ENCODE peak calls at places on chromosome 20, in eight cellular contexts. P, B, L, F, R, K, C and D are unnamed samples.

GRCh38 chr20:57593134-57593886 is 26.9 kb downstream of the ZBP1 start:
- DNase-seq in P (no peak), B (no peak), L (no peak), F (no peak), R (no peak), K (no peak), C (no peak), D (no peak)

GRCh38 chr20:16491277-16491912 is 81.9 kb downstream of the KIF16B start:
- DNase-seq in P (no peak), B (no peak), L (no peak), F (no peak), R (no peak), K (no peak), C (no peak), D (no peak)

GRCh38 chr20:47749367-47749766 is 35.9 kb downstream of the SULF2 start:
- DNase-seq in P (no peak), B (no peak), L (no peak), F (no peak), R (no peak), K (no peak), C (no peak), D (no peak)

GRCh38 chr20:58579069-58579818 is 64.0 kb upstream of the APCDD1L start:
- DNase-seq in P (no peak), B (no peak), L (no peak), F (no peak), R (no peak), K (no peak), C (no peak), D (no peak)

GRCh38 chr20:19056909-19057308 is 155.5 kb upstream of the SLC24A3 start:
- DNase-seq in P (peak), B (no peak), L (no peak), F (no peak), R (peak), K (no peak), C (no peak), D (no peak)

GRCh38 chr20:38369387-38369786 is 23.1 kb downstream of the LBP start:
- DNase-seq in P (no peak), B (no peak), L (no peak), F (peak), R (no peak), K (no peak), C (no peak), D (no peak)

GRCh38 chr20:48921883-48922867 is 664 bp downstream of the ARFGEF2 start:
- DNase-seq in P (no peak), B (peak), L (peak), F (peak), R (no peak), K (peak), C (no peak), D (no peak)

GRCh38 chr20:50053790-50054547 is 59.0 kb downstream of the UBE2V1 start:
- DNase-seq in P (no peak), B (no peak), L (no peak), F (no peak), R (no peak), K (no peak), C (no peak), D (no peak)

GRCh38 chr20:38601216-38602184 is at the start of gene ARHGAP40:
- DNase-seq in P (peak), B (no peak), L (no peak), F (no peak), R (no peak), K (peak), C (no peak), D (peak)

GRCh38 chr20:12053348-12053747 is 135.7 kb downstream of the BTBD3 start:
- DNase-seq in P (no peak), B (no peak), L (no peak), F (peak), R (no peak), K (peak), C (no peak), D (no peak)

GRCh38 chr20:38143646-38144554 is 21.2 kb downstream of the TGM2 start:
- DNase-seq in P (no peak), B (no peak), L (no peak), F (peak), R (no peak), K (peak), C (no peak), D (no peak)

GRCh38 chr20:63494084-63494419 is 4.8 kb downstream of the EEF1A2 start:
- DNase-seq in P (no peak), B (no peak), L (no peak), F (no peak), R (no peak), K (no peak), C (no peak), D (no peak)

GRCh38 chr20:9388826-9389187 is 125.6 kb upstream of the LAMP5 start:
- DNase-seq in P (no peak), B (no peak), L (no peak), F (no peak), R (no peak), K (no peak), C (no peak), D (no peak)

GRCh38 chr20:50191566-50192363 is 1.1 kb downstream of the CEBPB start:
- DNase-seq in P (peak), B (peak), L (peak), F (peak), R (no peak), K (peak), C (no peak), D (peak)

GRCh38 chr20:59221881-59222238 is 58.2 kb downstream of the ZNF831 start:
- DNase-seq in P (no peak), B (no peak), L (no peak), F (no peak), R (no peak), K (no peak), C (no peak), D (no peak)

GRCh38 chr20:24695529-24696225 is 226.2 kb downstream of the SYNDIG1 start:
- DNase-seq in P (no peak), B (no peak), L (no peak), F (no peak), R (peak), K (no peak), C (no peak), D (no peak)

GRCh38 chr20:36574278-36575065 is 1.1 kb downstream of the TGIF2 start:
- DNase-seq in P (peak), B (peak), L (peak), F (peak), R (no peak), K (peak), C (no peak), D (peak)

GRCh38 chr20:33653900-33654596 is 8.1 kb upstream of the C20orf144 start:
- DNase-seq in P (peak), B (peak), L (no peak), F (no peak), R (no peak), K (no peak), C (no peak), D (no peak)

GRCh38 chr20:56828402-56828801 is 199.3 kb downstream of the TFAP2C start:
- DNase-seq in P (no peak), B (no peak), L (no peak), F (no peak), R (no peak), K (no peak), C (no peak), D (no peak)

GRCh38 chr20:57991211-57991841 is 237.1 kb downstream of the ANKRD60 start:
- DNase-seq in P (peak), B (peak), L (no peak), F (no peak), R (no peak), K (peak), C (no peak), D (no peak)

GRCh38 chr20:45095753-45096371 is 5.1 kb downstream of the KCNS1 start:
- DNase-seq in P (peak), B (peak), L (peak), F (peak), R (no peak), K (peak), C (peak), D (no peak)

GRCh38 chr20:31719644-31720485 is 2.8 kb downstream of the BCL2L1 start:
- DNase-seq in P (no peak), B (no peak), L (no peak), F (no peak), R (no peak), K (peak), C (no peak), D (no peak)